ENCODE peak calls at places on chromosomes 5 and 9, in seven cellular contexts. One of them, this sample, is unnamed.

GRCh38 chr9:109912726-109913460 is 132.9 kb downstream of the PALM2AKAP2 start:
- DNase-seq in NCI-H1105 treated with DMSO at 0.1 percent for 48 hours: no peak
- DNase-seq in stimulated activated CD4-positive, alpha-beta T cell treated with anti-CD3 and anti-CD28 coated beads, Interleukin-1b, Interleukin-23, amount 100 ng/mL, for 24 hours: no peak
- DNase-seq in LoVo: no peak
- DNase-seq in lung: no peak
- DNase-seq in dermis blood vessel endothelial cell: peak
- DNase-seq in lower lobe of right lung: no peak
- DNase-seq in this sample: peak

GRCh38 chr9:82987370-82987769 is 75.6 kb downstream of the RASEF start:
- DNase-seq in LoVo: no peak
- DNase-seq in lung: no peak
- DNase-seq in lower lobe of right lung: no peak
- DNase-seq in stimulated activated CD4-positive, alpha-beta T cell treated with anti-CD3 and anti-CD28 coated beads, Interleukin-1b, Interleukin-23, amount 100 ng/mL, for 24 hours: no peak
- DNase-seq in NCI-H1105 treated with DMSO at 0.1 percent for 48 hours: no peak
- DNase-seq in dermis blood vessel endothelial cell: no peak
- DNase-seq in this sample: no peak

GRCh38 chr9:115057559-115057958 is 60.4 kb downstream of the TNC start:
- DNase-seq in NCI-H1105 treated with DMSO at 0.1 percent for 48 hours: no peak
- DNase-seq in dermis blood vessel endothelial cell: no peak
- DNase-seq in LoVo: peak
- DNase-seq in lung: no peak
- DNase-seq in stimulated activated CD4-positive, alpha-beta T cell treated with anti-CD3 and anti-CD28 coated beads, Interleukin-1b, Interleukin-23, amount 100 ng/mL, for 24 hours: no peak
- DNase-seq in lower lobe of right lung: no peak
- DNase-seq in this sample: no peak

GRCh38 chr5:143566139-143566538 is 162.7 kb upstream of the NR3C1 start:
- DNase-seq in LoVo: no peak
- DNase-seq in lung: no peak
- DNase-seq in NCI-H1105 treated with DMSO at 0.1 percent for 48 hours: no peak
- DNase-seq in dermis blood vessel endothelial cell: no peak
- DNase-seq in lower lobe of right lung: no peak
- DNase-seq in stimulated activated CD4-positive, alpha-beta T cell treated with anti-CD3 and anti-CD28 coated beads, Interleukin-1b, Interleukin-23, amount 100 ng/mL, for 24 hours: no peak
- DNase-seq in this sample: no peak

GRCh38 chr9:95750725-95751644 is 124.5 kb upstream of the ERCC6L2 start:
- DNase-seq in lower lobe of right lung: no peak
- DNase-seq in lung: no peak
- DNase-seq in LoVo: no peak
- DNase-seq in NCI-H1105 treated with DMSO at 0.1 percent for 48 hours: no peak
- DNase-seq in stimulated activated CD4-positive, alpha-beta T cell treated with anti-CD3 and anti-CD28 coated beads, Interleukin-1b, Interleukin-23, amount 100 ng/mL, for 24 hours: no peak
- DNase-seq in dermis blood vessel endothelial cell: no peak
- DNase-seq in this sample: no peak

GRCh38 chr5:43215073-43215631 is 23.1 kb downstream of the NIM1K start:
- DNase-seq in lower lobe of right lung: peak
- DNase-seq in lung: peak
- DNase-seq in dermis blood vessel endothelial cell: no peak
- DNase-seq in stimulated activated CD4-positive, alpha-beta T cell treated with anti-CD3 and anti-CD28 coated beads, Interleukin-1b, Interleukin-23, amount 100 ng/mL, for 24 hours: no peak
- DNase-seq in NCI-H1105 treated with DMSO at 0.1 percent for 48 hours: no peak
- DNase-seq in LoVo: no peak
- DNase-seq in this sample: no peak

GRCh38 chr5:3226171-3226570 is 369.5 kb upstream of the IRX1 start:
- DNase-seq in stimulated activated CD4-positive, alpha-beta T cell treated with anti-CD3 and anti-CD28 coated beads, Interleukin-1b, Interleukin-23, amount 100 ng/mL, for 24 hours: no peak
- DNase-seq in NCI-H1105 treated with DMSO at 0.1 percent for 48 hours: peak
- DNase-seq in LoVo: no peak
- DNase-seq in lung: no peak
- DNase-seq in dermis blood vessel endothelial cell: no peak
- DNase-seq in lower lobe of right lung: no peak
- DNase-seq in this sample: no peak

GRCh38 chr5:133232911-133233310 is 181.1 kb downstream of the HSPA4 start:
- DNase-seq in stimulated activated CD4-positive, alpha-beta T cell treated with anti-CD3 and anti-CD28 coated beads, Interleukin-1b, Interleukin-23, amount 100 ng/mL, for 24 hours: no peak
- DNase-seq in dermis blood vessel endothelial cell: no peak
- DNase-seq in lung: no peak
- DNase-seq in LoVo: no peak
- DNase-seq in lower lobe of right lung: no peak
- DNase-seq in NCI-H1105 treated with DMSO at 0.1 percent for 48 hours: no peak
- DNase-seq in this sample: no peak

GRCh38 chr5:122500245-122501086 is 188.4 kb downstream of the SNCAIP start:
- DNase-seq in lung: no peak
- DNase-seq in LoVo: peak
- DNase-seq in NCI-H1105 treated with DMSO at 0.1 percent for 48 hours: peak
- DNase-seq in dermis blood vessel endothelial cell: peak
- DNase-seq in lower lobe of right lung: no peak
- DNase-seq in stimulated activated CD4-positive, alpha-beta T cell treated with anti-CD3 and anti-CD28 coated beads, Interleukin-1b, Interleukin-23, amount 100 ng/mL, for 24 hours: no peak
- DNase-seq in this sample: peak

GRCh38 chr5:96991708-96992107 is 55.8 kb downstream of the LNPEP start:
- DNase-seq in NCI-H1105 treated with DMSO at 0.1 percent for 48 hours: no peak
- DNase-seq in dermis blood vessel endothelial cell: no peak
- DNase-seq in lower lobe of right lung: no peak
- DNase-seq in LoVo: no peak
- DNase-seq in lung: no peak
- DNase-seq in stimulated activated CD4-positive, alpha-beta T cell treated with anti-CD3 and anti-CD28 coated beads, Interleukin-1b, Interleukin-23, amount 100 ng/mL, for 24 hours: no peak
- DNase-seq in this sample: no peak

GRCh38 chr5:160297004-160297403 is 15.4 kb downstream of the CCNJL start:
- DNase-seq in lung: no peak
- DNase-seq in stimulated activated CD4-positive, alpha-beta T cell treated with anti-CD3 and anti-CD28 coated beads, Interleukin-1b, Interleukin-23, amount 100 ng/mL, for 24 hours: no peak
- DNase-seq in dermis blood vessel endothelial cell: no peak
- DNase-seq in LoVo: no peak
- DNase-seq in NCI-H1105 treated with DMSO at 0.1 percent for 48 hours: no peak
- DNase-seq in lower lobe of right lung: no peak
- DNase-seq in this sample: no peak

GRCh38 chr5:142357469-142358090 is 32.8 kb upstream of the SPRY4 start:
- DNase-seq in LoVo: no peak
- DNase-seq in stimulated activated CD4-positive, alpha-beta T cell treated with anti-CD3 and anti-CD28 coated beads, Interleukin-1b, Interleukin-23, amount 100 ng/mL, for 24 hours: peak
- DNase-seq in lower lobe of right lung: no peak
- DNase-seq in NCI-H1105 treated with DMSO at 0.1 percent for 48 hours: no peak
- DNase-seq in lung: no peak
- DNase-seq in dermis blood vessel endothelial cell: peak
- DNase-seq in this sample: no peak

GRCh38 chr5:139388198-139388821 is 1.4 kb downstream of the MZB1 start:
- DNase-seq in LoVo: no peak
- DNase-seq in lung: no peak
- DNase-seq in NCI-H1105 treated with DMSO at 0.1 percent for 48 hours: no peak
- DNase-seq in dermis blood vessel endothelial cell: peak
- DNase-seq in stimulated activated CD4-positive, alpha-beta T cell treated with anti-CD3 and anti-CD28 coated beads, Interleukin-1b, Interleukin-23, amount 100 ng/mL, for 24 hours: no peak
- DNase-seq in lower lobe of right lung: no peak
- DNase-seq in this sample: peak

GRCh38 chr9:99822596-99823391 is 1.1 kb downstream of the NR4A3 start:
- DNase-seq in lung: peak
- DNase-seq in dermis blood vessel endothelial cell: peak
- DNase-seq in lower lobe of right lung: peak
- DNase-seq in stimulated activated CD4-positive, alpha-beta T cell treated with anti-CD3 and anti-CD28 coated beads, Interleukin-1b, Interleukin-23, amount 100 ng/mL, for 24 hours: no peak
- DNase-seq in NCI-H1105 treated with DMSO at 0.1 percent for 48 hours: peak
- DNase-seq in LoVo: peak
- DNase-seq in this sample: peak

GRCh38 chr5:164420161-164420560 is 914.7 kb downstream of the MAT2B start:
- DNase-seq in LoVo: no peak
- DNase-seq in lung: no peak
- DNase-seq in NCI-H1105 treated with DMSO at 0.1 percent for 48 hours: no peak
- DNase-seq in stimulated activated CD4-positive, alpha-beta T cell treated with anti-CD3 and anti-CD28 coated beads, Interleukin-1b, Interleukin-23, amount 100 ng/mL, for 24 hours: no peak
- DNase-seq in lower lobe of right lung: no peak
- DNase-seq in dermis blood vessel endothelial cell: no peak
- DNase-seq in this sample: no peak

GRCh38 chr5:14397717-14398116 is 183.9 kb upstream of the OTULINL start:
- DNase-seq in NCI-H1105 treated with DMSO at 0.1 percent for 48 hours: no peak
- DNase-seq in dermis blood vessel endothelial cell: peak
- DNase-seq in lung: no peak
- DNase-seq in lower lobe of right lung: no peak
- DNase-seq in LoVo: no peak
- DNase-seq in stimulated activated CD4-positive, alpha-beta T cell treated with anti-CD3 and anti-CD28 coated beads, Interleukin-1b, Interleukin-23, amount 100 ng/mL, for 24 hours: no peak
- DNase-seq in this sample: no peak